ENCODE peak calls at places on chromosome 4, in eight cellular contexts. K is AG10803, J is AG09309, Q is HEK293T, U is KBM-7, M is occipital lobe, S is ureter, V is NCI-H1092. G is an unnamed sample.

GRCh38 chr4:100366213-100366612 is 151.6 kb downstream of the EMCN start:
- DNase-seq in M (no peak), J (no peak), K (no peak), V (no peak), U (no peak), S (no peak), Q (no peak), G (peak)

GRCh38 chr4:81120055-81120454 is 89.5 kb downstream of the BMP3 start:
- DNase-seq in S (no peak), K (no peak), Q (no peak), M (no peak), V (no peak), J (no peak), U (peak), G (peak)

GRCh38 chr4:99483636-99484035 is 27.2 kb upstream of the C4orf17 start:
- DNase-seq in J (no peak), S (no peak), K (peak), V (no peak), M (no peak), U (no peak), Q (no peak), G (no peak)

GRCh38 chr4:24537025-24537424 is 47.3 kb downstream of the DHX15 start:
- DNase-seq in Q (no peak), V (no peak), M (no peak), J (no peak), K (no peak), U (no peak), S (no peak), G (no peak)

GRCh38 chr4:90069151-90069550 is 58.0 kb upstream of the CCSER1 start:
- DNase-seq in U (no peak), V (no peak), Q (no peak), M (no peak), K (no peak), S (no peak), J (no peak), G (no peak)

GRCh38 chr4:54165438-54165837 is 63.7 kb upstream of the PDGFRA start:
- DNase-seq in J (peak), U (no peak), S (no peak), V (no peak), Q (no peak), K (peak), M (no peak), G (no peak)

GRCh38 chr4:56048621-56049427 is 100.1 kb downstream of the CEP135 start:
- DNase-seq in U (peak), Q (peak), J (peak), M (peak), S (peak), K (peak), V (peak), G (peak)

GRCh38 chr4:26493461-26493860 is 3.2 kb upstream of the CCKAR start:
- DNase-seq in V (no peak), K (no peak), Q (no peak), U (no peak), J (no peak), M (no peak), S (no peak), G (no peak)

GRCh38 chr4:2803624-2804448 is 11.0 kb downstream of the SH3BP2 start:
- DNase-seq in U (no peak), Q (no peak), K (peak), S (no peak), V (no peak), J (no peak), M (no peak), G (peak)

G was measured in Kasumi-1.